ENCODE peak calls at places on chromosomes 12 and 14, in six cellular contexts. One of them, this sample, is unnamed.

GRCh38 chr14:58829594-58829993 is 191.8 kb downstream of the DACT1 start:
- DNase-seq in posterior vena cava: no peak
- DNase-seq in pulmonary artery endothelial cell: no peak
- DNase-seq in mucosa of gallbladder: peak; percentile 14
- DNase-seq in HFFc6: no peak
- DNase-seq in Caki2: peak; percentile 66
- DNase-seq in this sample: peak; percentile 49

GRCh38 chr14:22003471-22003870 is 329.9 kb upstream of the OR4E1 start:
- DNase-seq in Caki2: no peak
- DNase-seq in mucosa of gallbladder: no peak
- DNase-seq in pulmonary artery endothelial cell: no peak
- DNase-seq in HFFc6: no peak
- DNase-seq in posterior vena cava: no peak
- DNase-seq in this sample: no peak

GRCh38 chr12:51944608-51945233 is 6.8 kb upstream of the ACVR1B start:
- DNase-seq in Caki2: no peak
- DNase-seq in pulmonary artery endothelial cell: no peak
- DNase-seq in HFFc6: no peak
- DNase-seq in mucosa of gallbladder: no peak
- DNase-seq in posterior vena cava: no peak
- DNase-seq in this sample: no peak

GRCh38 chr14:104592292-104592672 is 12.3 kb downstream of the TMEM179 start:
- DNase-seq in HFFc6: no peak
- DNase-seq in mucosa of gallbladder: no peak
- DNase-seq in pulmonary artery endothelial cell: no peak
- DNase-seq in Caki2: no peak
- DNase-seq in posterior vena cava: no peak
- DNase-seq in this sample: no peak

GRCh38 chr14:99267871-99268775 is 3.9 kb downstream of the BCL11B start:
- DNase-seq in Caki2: no peak
- DNase-seq in pulmonary artery endothelial cell: no peak
- DNase-seq in posterior vena cava: no peak
- DNase-seq in mucosa of gallbladder: no peak
- DNase-seq in HFFc6: no peak
- DNase-seq in this sample: no peak

GRCh38 chr14:25411933-25412757 is 362.2 kb upstream of the STXBP6 start:
- DNase-seq in Caki2: no peak
- DNase-seq in pulmonary artery endothelial cell: no peak
- DNase-seq in posterior vena cava: no peak
- DNase-seq in HFFc6: no peak
- DNase-seq in mucosa of gallbladder: no peak
- DNase-seq in this sample: no peak

GRCh38 chr14:93712079-93712837 is 76.0 kb downstream of the PRIMA1 start:
- DNase-seq in pulmonary artery endothelial cell: no peak
- DNase-seq in Caki2: no peak
- DNase-seq in HFFc6: no peak
- DNase-seq in mucosa of gallbladder: no peak
- DNase-seq in posterior vena cava: no peak
- DNase-seq in this sample: no peak

GRCh38 chr12:31906581-31907286 is 52.5 kb upstream of the RESF1 start:
- DNase-seq in posterior vena cava: no peak
- DNase-seq in pulmonary artery endothelial cell: no peak
- DNase-seq in HFFc6: no peak
- DNase-seq in mucosa of gallbladder: no peak
- DNase-seq in Caki2: no peak
- DNase-seq in this sample: peak; percentile 7

GRCh38 chr12:109927622-109928021 is 27.5 kb downstream of the TCHP start:
- DNase-seq in HFFc6: peak; percentile 23
- DNase-seq in Caki2: no peak
- DNase-seq in pulmonary artery endothelial cell: no peak
- DNase-seq in posterior vena cava: peak; percentile 84
- DNase-seq in mucosa of gallbladder: no peak
- DNase-seq in this sample: peak; percentile 44

GRCh38 chr12:46177842-46178608 is 90.8 kb downstream of the SLC38A1 start:
- DNase-seq in posterior vena cava: no peak
- DNase-seq in mucosa of gallbladder: no peak
- DNase-seq in pulmonary artery endothelial cell: no peak
- DNase-seq in Caki2: no peak
- DNase-seq in HFFc6: no peak
- DNase-seq in this sample: no peak

GRCh38 chr14:50955373-50956043 is 11.2 kb upstream of the PYGL start:
- DNase-seq in mucosa of gallbladder: peak; percentile 35
- DNase-seq in pulmonary artery endothelial cell: peak; percentile 64
- DNase-seq in posterior vena cava: peak; percentile 94
- DNase-seq in HFFc6: peak; percentile 98
- DNase-seq in Caki2: peak; percentile 96
- DNase-seq in this sample: peak; percentile 82

GRCh38 chr14:100584056-100585031 is 2.9 kb downstream of the BEGAIN start:
- DNase-seq in HFFc6: no peak
- DNase-seq in mucosa of gallbladder: no peak
- DNase-seq in pulmonary artery endothelial cell: no peak
- DNase-seq in posterior vena cava: peak; percentile 62
- DNase-seq in Caki2: no peak
- DNase-seq in this sample: no peak

GRCh38 chr14:95948608-95949007 is 72.0 kb downstream of the TUNAR start:
- DNase-seq in HFFc6: no peak
- DNase-seq in posterior vena cava: no peak
- DNase-seq in pulmonary artery endothelial cell: no peak
- DNase-seq in mucosa of gallbladder: no peak
- DNase-seq in Caki2: peak; percentile 53
- DNase-seq in this sample: no peak

GRCh38 chr14:91870001-91870400 is 2.7 kb upstream of the TC2N start:
- DNase-seq in mucosa of gallbladder: no peak
- DNase-seq in posterior vena cava: no peak
- DNase-seq in pulmonary artery endothelial cell: no peak
- DNase-seq in Caki2: no peak
- DNase-seq in HFFc6: no peak
- DNase-seq in this sample: peak; percentile 5

GRCh38 chr12:62530596-62530995 is 64.0 kb downstream of the MON2 start:
- DNase-seq in Caki2: no peak
- DNase-seq in pulmonary artery endothelial cell: no peak
- DNase-seq in posterior vena cava: no peak
- DNase-seq in HFFc6: peak; percentile 62
- DNase-seq in mucosa of gallbladder: no peak
- DNase-seq in this sample: no peak

GRCh38 chr14:33467967-33468366 is 482.9 kb downstream of the EGLN3 start:
- DNase-seq in posterior vena cava: no peak
- DNase-seq in pulmonary artery endothelial cell: no peak
- DNase-seq in HFFc6: no peak
- DNase-seq in mucosa of gallbladder: no peak
- DNase-seq in Caki2: no peak
- DNase-seq in this sample: no peak

GRCh38 chr14:88321692-88322504 is 1.2 kb downstream of the KCNK10 start:
- DNase-seq in Caki2: no peak
- DNase-seq in mucosa of gallbladder: no peak
- DNase-seq in pulmonary artery endothelial cell: no peak
- DNase-seq in HFFc6: no peak
- DNase-seq in posterior vena cava: no peak
- DNase-seq in this sample: no peak

GRCh38 chr12:63163542-63163941 is 12.5 kb upstream of the AVPR1A start:
- DNase-seq in posterior vena cava: no peak
- DNase-seq in HFFc6: no peak
- DNase-seq in pulmonary artery endothelial cell: no peak
- DNase-seq in mucosa of gallbladder: no peak
- DNase-seq in Caki2: no peak
- DNase-seq in this sample: no peak

GRCh38 chr12:27695556-27696292 is 523 bp upstream of the REP15 start:
- DNase-seq in posterior vena cava: no peak
- DNase-seq in HFFc6: no peak
- DNase-seq in pulmonary artery endothelial cell: no peak
- DNase-seq in Caki2: no peak
- DNase-seq in mucosa of gallbladder: no peak
- DNase-seq in this sample: no peak

GRCh38 chr12:126581655-126582054 is 1516.4 kb downstream of the AACS start:
- DNase-seq in pulmonary artery endothelial cell: no peak
- DNase-seq in Caki2: no peak
- DNase-seq in posterior vena cava: no peak
- DNase-seq in mucosa of gallbladder: no peak
- DNase-seq in HFFc6: no peak
- DNase-seq in this sample: no peak

GRCh38 chr14:26794731-26795130 is 196.9 kb upstream of the NOVA1 start:
- DNase-seq in pulmonary artery endothelial cell: no peak
- DNase-seq in posterior vena cava: no peak
- DNase-seq in Caki2: no peak
- DNase-seq in mucosa of gallbladder: no peak
- DNase-seq in HFFc6: no peak
- DNase-seq in this sample: no peak

GRCh38 chr12:76422154-76422877 is 74.1 kb upstream of the BBS10 start:
- DNase-seq in HFFc6: no peak
- DNase-seq in Caki2: no peak
- DNase-seq in posterior vena cava: no peak
- DNase-seq in mucosa of gallbladder: no peak
- DNase-seq in pulmonary artery endothelial cell: no peak
- DNase-seq in this sample: no peak

GRCh38 chr14:100605706-100606686 is 18.8 kb upstream of the BEGAIN start:
- DNase-seq in mucosa of gallbladder: no peak
- DNase-seq in Caki2: no peak
- DNase-seq in pulmonary artery endothelial cell: no peak
- DNase-seq in posterior vena cava: peak; percentile 58
- DNase-seq in HFFc6: no peak
- DNase-seq in this sample: no peak

GRCh38 chr12:104603545-104603973 is 146.8 kb downstream of the CHST11 start:
- DNase-seq in mucosa of gallbladder: no peak
- DNase-seq in HFFc6: peak; percentile 41
- DNase-seq in posterior vena cava: no peak
- DNase-seq in Caki2: peak; percentile 76
- DNase-seq in pulmonary artery endothelial cell: no peak
- DNase-seq in this sample: no peak

GRCh38 chr12:20274008-20274407 is 94.3 kb upstream of the PDE3A start:
- DNase-seq in Caki2: no peak
- DNase-seq in pulmonary artery endothelial cell: no peak
- DNase-seq in HFFc6: no peak
- DNase-seq in posterior vena cava: no peak
- DNase-seq in mucosa of gallbladder: no peak
- DNase-seq in this sample: no peak

GRCh38 chr14:24607081-24607480 is 2.4 kb downstream of the GZMH start:
- DNase-seq in pulmonary artery endothelial cell: no peak
- DNase-seq in mucosa of gallbladder: no peak
- DNase-seq in posterior vena cava: no peak
- DNase-seq in Caki2: no peak
- DNase-seq in HFFc6: no peak
- DNase-seq in this sample: no peak

GRCh38 chr12:94261119-94261518 is 112.7 kb downstream of the PLXNC1 start:
- DNase-seq in HFFc6: no peak
- DNase-seq in mucosa of gallbladder: no peak
- DNase-seq in pulmonary artery endothelial cell: no peak
- DNase-seq in posterior vena cava: no peak
- DNase-seq in Caki2: no peak
- DNase-seq in this sample: no peak

GRCh38 chr12:130957304-130957621 is 3.6 kb downstream of the ADGRD1 start:
- DNase-seq in pulmonary artery endothelial cell: no peak
- DNase-seq in mucosa of gallbladder: no peak
- DNase-seq in Caki2: no peak
- DNase-seq in HFFc6: no peak
- DNase-seq in posterior vena cava: no peak
- DNase-seq in this sample: no peak

GRCh38 chr12:118439068-118439467 is 62.7 kb downstream of the SUDS3 start:
- DNase-seq in HFFc6: no peak
- DNase-seq in mucosa of gallbladder: no peak
- DNase-seq in pulmonary artery endothelial cell: no peak
- DNase-seq in posterior vena cava: no peak
- DNase-seq in Caki2: no peak
- DNase-seq in this sample: no peak

GRCh38 chr12:52280796-52281560 is 6.5 kb downstream of the KRT86 start:
- DNase-seq in mucosa of gallbladder: peak; percentile 63
- DNase-seq in posterior vena cava: peak; percentile 90
- DNase-seq in Caki2: peak; percentile 99
- DNase-seq in pulmonary artery endothelial cell: no peak
- DNase-seq in HFFc6: peak; percentile 95
- DNase-seq in this sample: peak; percentile 47